ENCODE peak calls at places on chromosomes 7 and 10, in ten cellular contexts. L is colonic mucosa, Z is neuronal stem cell, M is DND-41, W is endodermal cell, V is mesendoderm, Q is HCT116, G is astrocyte, O is fibroblast of lung, R is H9. S is an unnamed sample.

GRCh38 chr10:31749981-31750850 is 178.4 kb downstream of the ARHGAP12 start:
- DNase-seq in L (peak; percentile 42), Z (no peak), M (no peak), W (no peak), V (no peak), Q (no peak), G (peak; percentile 37), O (no peak), R (no peak), S (no peak)

GRCh38 chr10:132482090-132482489 is 55.5 kb upstream of the INPP5A start:
- DNase-seq in L (no peak), Z (no peak), M (no peak), W (no peak), V (peak; percentile 88), Q (no peak), G (peak; percentile 80), O (peak; percentile 86), R (no peak), S (peak; percentile 82)

GRCh38 chr7:17275749-17276671 is 22.4 kb upstream of the AHR start:
- DNase-seq in L (no peak), Z (no peak), M (no peak), W (no peak), V (no peak), Q (no peak), G (peak; percentile 98), O (peak; percentile 98), R (no peak), S (peak; percentile 95)

GRCh38 chr7:143214789-143215679 is 6.8 kb upstream of the TAS2R40 start:
- DNase-seq in L (peak; percentile 69), Z (peak; percentile 87), M (peak; percentile 78), W (peak; percentile 86), V (peak; percentile 88), Q (peak; percentile 87), G (peak; percentile 63), O (peak; percentile 71), R (peak; percentile 69), S (peak; percentile 95)

GRCh38 chr7:45081670-45081974 is 7.1 kb downstream of the NACAD start:
- DNase-seq in L (no peak), Z (no peak), M (no peak), W (no peak), V (no peak), Q (no peak), G (no peak), O (no peak), R (no peak), S (no peak)

GRCh38 chr10:74576586-74576985 is 249.8 kb upstream of the KAT6B start:
- DNase-seq in L (no peak), Z (no peak), M (no peak), W (no peak), V (no peak), Q (no peak), G (no peak), O (no peak), R (no peak), S (no peak)

GRCh38 chr10:98619446-98619845 is 172.7 kb upstream of the HPS1 start:
- DNase-seq in L (no peak), Z (no peak), M (no peak), W (no peak), V (peak; percentile 9), Q (no peak), G (no peak), O (no peak), R (no peak), S (no peak)

GRCh38 chr10:78327778-78328591 is 294.3 kb downstream of the RPS24 start:
- DNase-seq in L (no peak), Z (no peak), M (no peak), W (no peak), V (no peak), Q (no peak), G (no peak), O (no peak), R (peak; percentile 15), S (no peak)

GRCh38 chr10:119337796-119338432 is 130.5 kb downstream of the GRK5 start:
- DNase-seq in L (no peak), Z (no peak), M (no peak), W (no peak), V (peak; percentile 49), Q (no peak), G (peak; percentile 71), O (peak; percentile 79), R (no peak), S (no peak)

GRCh38 chr7:97025983-97026704 is 1.5 kb upstream of the DLX5 start:
- DNase-seq in L (no peak), Z (peak; percentile 27), M (no peak), W (peak; percentile 76), V (peak; percentile 52), Q (no peak), G (peak; percentile 4), O (no peak), R (no peak), S (no peak)

GRCh38 chr7:44466300-44467216 is 23.9 kb downstream of the NUDCD3 start:
- DNase-seq in L (no peak), Z (no peak), M (no peak), W (no peak), V (no peak), Q (no peak), G (peak; percentile 26), O (peak; percentile 48), R (no peak), S (peak; percentile 69)

GRCh38 chr7:37784015-37784414 is 64.4 kb upstream of the NME8 start:
- DNase-seq in L (no peak), Z (no peak), M (no peak), W (no peak), V (no peak), Q (no peak), G (no peak), O (no peak), R (no peak), S (no peak)

GRCh38 chr10:47370015-47370767 is 13.9 kb downstream of the ZNF488 start:
- DNase-seq in L (no peak), Z (no peak), M (no peak), W (peak; percentile 14), V (no peak), Q (no peak), G (no peak), O (no peak), R (peak; percentile 9), S (no peak)

GRCh38 chr10:37246637-37247036 is 121.2 kb downstream of the ANKRD30A start:
- DNase-seq in L (no peak), Z (no peak), M (no peak), W (no peak), V (no peak), Q (no peak), G (no peak), O (no peak), R (no peak), S (no peak)

GRCh38 chr7:116315293-116315692 is 105.0 kb downstream of the TES start:
- DNase-seq in L (no peak), Z (no peak), M (no peak), W (no peak), V (peak; percentile 14), Q (no peak), G (peak; percentile 83), O (peak; percentile 89), R (no peak), S (peak; percentile 21)

GRCh38 chr7:146660839-146661238 is 544.2 kb downstream of the CNTNAP2 start:
- DNase-seq in L (no peak), Z (no peak), M (no peak), W (no peak), V (peak; percentile 17), Q (no peak), G (no peak), O (no peak), R (no peak), S (no peak)

GRCh38 chr10:5861269-5862031 is 28.2 kb downstream of the ANKRD16 start:
- DNase-seq in L (no peak), Z (no peak), M (no peak), W (no peak), V (no peak), Q (peak; percentile 78), G (peak; percentile 87), O (peak; percentile 90), R (no peak), S (peak; percentile 68)

GRCh38 chr10:3225589-3225988 is 53.0 kb upstream of the PITRM1 start:
- DNase-seq in L (no peak), Z (no peak), M (no peak), W (no peak), V (no peak), Q (no peak), G (peak; percentile 85), O (peak; percentile 91), R (no peak), S (peak; percentile 47)

GRCh38 chr7:74032191-74032490 is 4.2 kb downstream of the ELN start:
- DNase-seq in L (no peak), Z (no peak), M (no peak), W (no peak), V (no peak), Q (no peak), G (peak; percentile 87), O (peak; percentile 90), R (no peak), S (peak; percentile 74)

DNA sequence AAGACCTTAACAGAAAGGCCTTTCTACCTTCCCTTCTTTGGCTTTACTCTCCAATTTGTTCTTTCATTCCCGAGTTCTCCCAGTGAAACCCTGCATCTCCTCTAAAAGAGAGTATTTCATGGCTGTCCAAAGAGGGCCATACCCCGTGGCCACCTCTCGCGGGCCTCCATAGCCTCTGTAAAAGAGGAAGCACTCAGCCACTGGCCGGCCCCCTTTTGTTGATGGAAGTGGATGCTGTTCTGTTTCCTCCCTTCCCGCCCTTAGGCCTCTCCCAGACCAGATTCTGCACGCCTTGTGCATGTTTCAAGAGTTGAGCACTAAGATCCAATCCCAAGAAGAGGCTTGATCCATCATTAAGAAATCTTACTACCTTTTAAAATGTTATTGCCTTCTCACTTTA is 6.7 kb upstream of the FEZF1 start:
- DNase-seq in L (no peak), Z (no peak), M (no peak), W (peak; percentile 77), V (peak; percentile 66), Q (no peak), G (no peak), O (no peak), R (peak; percentile 64), S (no peak)
- H3K9ac ChIP-seq in L (no peak overlapping the region), Z (no peak overlapping the region), M (no peak overlapping the region), W (no peak overlapping the region), V (no peak overlapping the region), Q (no peak overlapping the region), G (no peak overlapping the region), O (no peak overlapping the region), R (no peak overlapping the region), S (no peak overlapping the region)

GRCh38 chr7:132072165-132072564 is 504.1 kb downstream of the PLXNA4 start:
- DNase-seq in L (no peak), Z (no peak), M (no peak), W (no peak), V (no peak), Q (no peak), G (no peak), O (no peak), R (no peak), S (no peak)
- H3K4me1 ChIP-seq in L (no peaks in the 10 kb centered on the region), Z (no peaks in the 10 kb centered on the region), M (no peaks in the 10 kb centered on the region), W (no peaks in the 10 kb centered on the region), V (peaks cover 2% of the 10 kb centered on the region), Q (no peaks in the 10 kb centered on the region), G (peaks cover 2% of the 10 kb centered on the region), O (peaks cover 1% of the 10 kb centered on the region), R (no peaks in the 10 kb centered on the region), S (peaks cover 10% of the 10 kb centered on the region)

GRCh38 chr7:88215295-88215694 is 4.5 kb downstream of the SRI start:
- DNase-seq in L (no peak), Z (no peak), M (no peak), W (no peak), V (no peak), Q (no peak), G (no peak), O (no peak), R (no peak), S (no peak)
- H3K9ac ChIP-seq in L (no peak overlapping the region), Z (no peak overlapping the region), M (no peak overlapping the region), W (no peak overlapping the region), V (no peak overlapping the region), Q (no peak overlapping the region), G (no peak overlapping the region), O (no peak overlapping the region), R (no peak overlapping the region), S (no peak overlapping the region)

GRCh38 chr7:77420438-77420837 is 4.3 kb upstream of the GSAP start:
- DNase-seq in L (no peak), Z (no peak), M (no peak), W (no peak), V (no peak), Q (no peak), G (no peak), O (no peak), R (no peak), S (no peak)
- H3K4me1 ChIP-seq in L (no peaks in the 10 kb centered on the region), Z (peaks cover 8% of the 10 kb centered on the region), M (no peaks in the 10 kb centered on the region), W (no peaks in the 10 kb centered on the region), V (no peaks in the 10 kb centered on the region), Q (no peaks in the 10 kb centered on the region), G (peaks cover 14% of the 10 kb centered on the region), O (peaks cover 2% of the 10 kb centered on the region), R (no peaks in the 10 kb centered on the region), S (peaks cover 16% of the 10 kb centered on the region)